ENCODE peak calls at places on chromosomes 16 and 17, in five cellular contexts. Z is neural progenitor cell, M is uterus, X is gastrocnemius medialis, A is mesendoderm. I is an unnamed sample.

GRCh38 chr17:7478276-7479138 is 924 bp downstream of the ZBTB4 start:
- DNase-seq in A (peak; percentile 44), Z (peak; percentile 58), X (peak; percentile 27), M (peak; percentile 63), I (no peak)

GRCh38 chr17:74351552-74352210 is 10.0 kb downstream of the BTBD17 start:
- DNase-seq in M (no peak), A (peak; percentile 69), Z (peak; percentile 87), X (no peak), I (no peak)

GRCh38 chr17:19386276-19386863 is 620 bp downstream of the MFAP4 start:
- DNase-seq in A (peak; percentile 80), M (peak; percentile 91), Z (peak; percentile 24), X (peak; percentile 50), I (no peak)

GRCh38 chr16:70701036-70701435 is 15.2 kb upstream of the MTSS2 start:
- DNase-seq in A (no peak), M (no peak), Z (no peak), X (no peak), I (no peak)

GRCh38 chr17:151886-152859 is 14.8 kb downstream of the SCGB1C2 start:
- DNase-seq in Z (no peak), X (no peak), A (no peak), M (no peak), I (no peak)

GRCh38 chr16:15899538-15900100 is 11.2 kb upstream of the CEP20 start:
- DNase-seq in M (no peak), Z (no peak), A (peak; percentile 85), X (no peak), I (no peak)

GRCh38 chr16:65515193-65515592 is 393.3 kb upstream of the CDH11 start:
- DNase-seq in Z (no peak), M (no peak), A (no peak), X (no peak), I (no peak)

GRCh38 chr16:1107141-1107540 is 11.1 kb upstream of the C1QTNF8 start:
- DNase-seq in M (no peak), X (no peak), A (no peak), Z (no peak), I (no peak)

GRCh38 chr16:73735018-73735417 is 561.6 kb upstream of the PSMD7 start:
- DNase-seq in M (no peak), Z (no peak), X (no peak), A (no peak), I (no peak)

GRCh38 chr17:74296548-74296936 is 22.5 kb downstream of the DNAI2 start:
- DNase-seq in X (peak; percentile 16), Z (peak; percentile 82), M (peak; percentile 30), A (peak; percentile 94), I (no peak)

GRCh38 chr17:59506907-59507726 is 58.3 kb upstream of the DHX40 start:
- DNase-seq in A (no peak), M (no peak), X (peak; percentile 12), Z (no peak), I (no peak)

GRCh38 chr16:58510097-58510775 is 5.1 kb upstream of the SETD6 start:
- DNase-seq in A (no peak), Z (no peak), X (no peak), M (no peak), I (no peak)

GRCh38 chr17:416293-417206 is 63.9 kb upstream of the RPH3AL start:
- DNase-seq in Z (no peak), M (no peak), A (peak; percentile 33), X (no peak), I (no peak)

GRCh38 chr16:27840311-27841060 is 223.0 kb downstream of the GSG1L start:
- DNase-seq in M (no peak), X (no peak), Z (no peak), A (no peak), I (no peak)

GRCh38 chr17:49819651-49820050 is 28.2 kb downstream of the TAC4 start:
- DNase-seq in X (no peak), M (no peak), A (no peak), Z (no peak), I (no peak)

GRCh38 chr17:49820773-49821172 is 27.1 kb downstream of the TAC4 start:
- DNase-seq in Z (no peak), X (no peak), A (no peak), M (no peak), I (no peak)

GRCh38 chr17:49815761-49816281 is 27.3 kb downstream of the KAT7 start:
- DNase-seq in A (peak; percentile 94), Z (peak; percentile 79), M (no peak), X (no peak), I (no peak)

GRCh38 chr17:49819118-49819517 is 28.8 kb downstream of the TAC4 start:
- DNase-seq in X (no peak), A (no peak), M (no peak), Z (no peak), I (no peak)

GRCh38 chr17:49817993-49818392 is 29.5 kb downstream of the KAT7 start:
- DNase-seq in A (no peak), M (no peak), X (no peak), Z (no peak), I (no peak)
- H3K36me3 ChIP-seq in A (no peaks in the 10 kb centered on the region), M (no peaks in the 10 kb centered on the region), X (peaks cover 4% of the 10 kb centered on the region), Z (peaks cover 19% of the 10 kb centered on the region), I (peaks cover 22% of the 10 kb centered on the region)

GRCh38 chr17:27453466-27453865 is 2.8 kb upstream of the KSR1 start:
- DNase-seq in Z (no peak), X (no peak), M (no peak), A (no peak), I (no peak)

GRCh38 chr17:27451906-27452305 is 4.3 kb upstream of the KSR1 start:
- DNase-seq in M (no peak), X (no peak), A (no peak), Z (no peak), I (no peak)

GRCh38 chr17:27455569-27455913 is 707 bp upstream of the KSR1 start:
- DNase-seq in X (no peak), A (no peak), Z (no peak), M (no peak), I (no peak)

GRCh38 chr17:27454089-27454488 is 2.2 kb upstream of the KSR1 start:
- DNase-seq in A (no peak), M (no peak), Z (no peak), X (no peak), I (no peak)

GRCh38 chr17:27452828-27453227 is 3.4 kb upstream of the KSR1 start:
- DNase-seq in Z (no peak), A (no peak), X (no peak), M (no peak), I (no peak)
- H3K4me1 ChIP-seq in Z (peaks cover 7% of the 10 kb centered on the region), A (no peaks in the 10 kb centered on the region), X (peaks cover 10% of the 10 kb centered on the region), M (peaks cover 5% of the 10 kb centered on the region), I (peaks cover 12% of the 10 kb centered on the region)

GRCh38 chr16:10539793-10540192 is 40.6 kb downstream of the EMP2 start:
- DNase-seq in A (no peak), Z (no peak), M (no peak), X (no peak), I (no peak)

GRCh38 chr16:10547708-10548107 is 32.7 kb downstream of the EMP2 start:
- DNase-seq in Z (no peak), X (no peak), A (no peak), M (no peak), I (no peak)

GRCh38 chr16:10541396-10541795 is 39.0 kb downstream of the EMP2 start:
- DNase-seq in X (no peak), M (no peak), A (no peak), Z (no peak), I (no peak)

GRCh38 chr16:10539256-10539655 is 41.1 kb downstream of the EMP2 start:
- DNase-seq in Z (no peak), A (no peak), M (no peak), X (no peak), I (no peak)

GRCh38 chr16:10543231-10543630 is 37.2 kb downstream of the EMP2 start:
- DNase-seq in M (no peak), Z (no peak), X (no peak), A (no peak), I (no peak)
- H3K36me3 ChIP-seq in M (no peaks in the 10 kb centered on the region), Z (no peaks in the 10 kb centered on the region), X (no peaks in the 10 kb centered on the region), A (no peaks in the 10 kb centered on the region), I (peaks cover 41% of the 10 kb centered on the region)

DNA sequence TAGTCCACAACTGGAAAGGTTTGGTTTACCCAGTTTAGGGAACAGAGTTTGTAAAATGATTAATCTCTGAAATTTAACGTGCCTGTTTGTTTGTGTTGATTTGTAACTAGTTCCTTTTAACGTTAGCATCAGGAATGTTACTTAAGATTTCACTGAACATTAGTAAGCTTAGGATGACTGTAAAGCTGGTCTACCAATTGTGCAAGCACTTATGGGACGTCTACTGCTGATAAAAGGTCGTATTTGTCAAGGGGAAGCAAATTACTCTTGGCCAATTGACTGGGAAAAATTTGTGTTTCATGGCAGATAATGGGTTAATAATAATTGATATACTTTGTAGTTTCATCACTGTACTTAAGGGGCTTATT is 11.8 kb downstream of the METTL9 start:
- DNase-seq in A (no peak), X (no peak), Z (no peak), M (no peak), I (no peak)
- H3K4me1 ChIP-seq in A (peaks cover 18% of the 10 kb centered on the region), X (peaks cover 55% of the 10 kb centered on the region), Z (peaks cover 45% of the 10 kb centered on the region), M (peaks cover 5% of the 10 kb centered on the region), I (peaks cover 58% of the 10 kb centered on the region)

DNA sequence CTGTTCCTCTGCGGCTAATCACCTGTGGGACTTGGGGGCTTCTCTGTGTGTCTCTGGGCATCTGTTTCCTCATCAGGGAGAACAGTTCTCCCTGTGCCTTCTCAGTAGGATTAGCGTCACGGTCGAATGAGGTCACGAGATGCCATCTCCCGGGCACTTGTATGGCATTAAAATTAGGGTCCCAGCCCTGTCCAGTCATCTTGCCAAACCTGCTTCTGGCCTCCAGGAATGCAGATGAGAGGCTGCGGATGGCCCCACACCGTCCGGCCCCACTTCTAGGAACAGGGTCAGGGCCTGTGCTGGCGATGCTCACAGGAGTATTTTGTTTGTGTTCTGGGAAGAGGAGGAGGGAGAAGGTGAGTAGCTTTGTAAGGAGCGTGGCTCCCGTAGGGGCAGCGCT is 58.5 kb downstream of the OR1D5 start:
- DNase-seq in X (no peak), A (no peak), Z (no peak), M (no peak), I (no peak)
- H3K36me3 ChIP-seq in X (no peaks in the 10 kb centered on the region), A (no peaks in the 10 kb centered on the region), Z (no peaks in the 10 kb centered on the region), M (no peaks in the 10 kb centered on the region), I (peaks cover 12% of the 10 kb centered on the region)

DNA sequence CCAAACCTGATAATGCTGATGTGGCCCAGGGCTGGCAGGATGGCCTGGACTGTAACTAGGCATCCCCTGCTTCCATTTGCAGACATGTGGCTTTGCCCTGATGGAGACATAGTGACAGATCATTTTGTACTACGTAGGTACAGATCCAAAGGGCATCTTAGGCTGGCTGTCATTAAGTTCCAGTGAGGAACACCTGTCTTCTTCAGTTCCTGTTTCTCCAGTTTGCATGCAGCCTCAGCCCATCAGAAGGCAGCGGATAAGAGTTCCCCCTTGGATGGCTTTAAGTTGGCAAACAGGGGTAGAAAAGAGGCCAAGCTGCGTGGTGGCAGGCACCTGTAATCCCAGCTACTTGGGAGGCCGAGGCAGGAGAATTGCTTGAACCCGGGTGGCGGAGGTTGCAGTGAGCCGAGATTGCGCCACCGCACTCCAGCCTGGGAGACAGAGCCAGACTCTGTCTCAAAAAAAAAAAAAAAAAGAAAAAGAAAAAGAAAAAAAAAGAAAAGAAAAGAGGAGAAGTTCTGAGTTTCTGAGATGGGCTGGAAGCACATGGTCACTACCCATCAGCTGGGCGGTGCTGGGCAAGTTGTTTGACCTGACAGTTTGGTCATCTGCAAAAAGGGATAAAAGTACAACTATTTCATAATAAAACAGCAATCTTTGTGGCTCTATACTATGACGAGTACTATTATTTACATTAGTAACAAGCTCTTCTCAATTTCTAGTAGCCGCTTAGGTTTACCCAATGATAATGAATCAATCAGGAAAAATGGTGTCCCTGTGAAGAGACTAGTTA is 42.7 kb downstream of the CPPED1 start:
- DNase-seq in X (no peak), Z (no peak), M (no peak), A (no peak), I (no peak)
- H3K4me1 ChIP-seq in X (no peaks in the 10 kb centered on the region), Z (no peaks in the 10 kb centered on the region), M (no peaks in the 10 kb centered on the region), A (no peaks in the 10 kb centered on the region), I (peaks cover 4% of the 10 kb centered on the region)